ENCODE peak calls at places on chromosomes 3 and 15, in ten cellular contexts. D is A549, R is fibroblast of the aortic adventitia, U is IMR-90, E is hepatocyte, G is left ventricle myocardium inferior, F is body of pancreas, T is cardiac muscle cell, K is HFF-Myc, W is AG04450. M is an unnamed sample.

GRCh38 chr3:9088431-9089353 is 125.4 kb upstream of the RAD18 start:
- DNase-seq in W (no peak), G (no peak), F (peak; percentile 81), K (no peak), D (no peak), U (no peak), E (peak; percentile 66), R (peak; percentile 92), T (peak; percentile 78), M (no peak)

GRCh38 chr15:91989821-91990220 is 136.3 kb downstream of the SLCO3A1 start:
- DNase-seq in W (no peak), R (no peak), D (no peak), E (no peak), K (no peak), G (no peak), U (no peak), F (no peak), T (no peak), M (no peak)

GRCh38 chr3:55923207-55923606 is 436.1 kb upstream of the WNT5A start:
- DNase-seq in U (no peak), W (no peak), E (no peak), R (no peak), D (no peak), T (no peak), F (no peak), G (no peak), K (no peak), M (no peak)

GRCh38 chr15:84685304-84685703 is 27.3 kb upstream of the NMB start:
- DNase-seq in F (peak; percentile 14), T (peak; percentile 89), D (no peak), G (peak; percentile 41), R (peak; percentile 89), E (peak; percentile 22), K (peak; percentile 66), U (peak; percentile 82), W (peak; percentile 32), M (no peak)

GRCh38 chr3:119323401-119324107 is 29.4 kb downstream of the ARHGAP31 start:
- DNase-seq in W (no peak), U (no peak), E (peak; percentile 42), G (no peak), T (no peak), D (no peak), R (no peak), K (no peak), F (peak; percentile 13), M (no peak)

GRCh38 chr3:105611304-105612192 is 244.8 kb downstream of the ALCAM start:
- DNase-seq in E (peak; percentile 17), W (no peak), T (no peak), F (peak; percentile 79), U (no peak), D (no peak), G (no peak), R (peak; percentile 6), K (no peak), M (no peak)

GRCh38 chr3:188217011-188217463 is 63.1 kb downstream of the LPP start:
- DNase-seq in T (no peak), G (no peak), U (no peak), D (no peak), F (no peak), K (no peak), R (no peak), E (peak; percentile 44), W (no peak), M (no peak)

GRCh38 chr3:46845397-46845859 is 17.8 kb downstream of the MYL3 start:
- DNase-seq in E (peak; percentile 82), K (peak; percentile 59), R (peak; percentile 82), W (peak; percentile 52), T (peak; percentile 90), U (peak; percentile 62), F (peak; percentile 73), D (no peak), G (peak; percentile 80), M (no peak)

GRCh38 chr3:53199834-53200233 is 38.8 kb downstream of the PRKCD start:
- DNase-seq in G (no peak), W (no peak), K (no peak), F (no peak), D (no peak), E (no peak), T (no peak), R (no peak), U (no peak), M (no peak)

GRCh38 chr3:462851-463250 is 266.3 kb downstream of the CHL1 start:
- DNase-seq in R (no peak), F (no peak), D (no peak), K (no peak), T (no peak), G (no peak), U (no peak), E (no peak), W (no peak), M (peak; percentile 13)

GRCh38 chr15:79170256-79170664 is 79.7 kb upstream of the RASGRF1 start:
- DNase-seq in D (peak; percentile 51), U (no peak), G (peak; percentile 25), F (no peak), W (no peak), R (peak; percentile 49), E (peak; percentile 51), K (no peak), T (peak; percentile 20), M (no peak)

GRCh38 chr3:156676467-156677119 is 2.2 kb downstream of the TIPARP start:
- DNase-seq in G (no peak), W (no peak), U (peak; percentile 50), R (peak; percentile 64), D (peak; percentile 15), T (peak; percentile 44), E (no peak), F (no peak), K (no peak), M (no peak)

GRCh38 chr3:157310329-157311065 is 126.2 kb upstream of the PTX3 start:
- DNase-seq in R (no peak), E (no peak), F (no peak), U (no peak), D (no peak), T (no peak), G (no peak), K (no peak), W (no peak), M (peak; percentile 59)

GRCh38 chr3:39065197-39065596 is 13.4 kb downstream of the WDR48 start:
- DNase-seq in K (no peak), F (no peak), G (no peak), E (peak; percentile 34), D (peak; percentile 35), T (peak; percentile 45), W (no peak), R (peak; percentile 39), U (peak; percentile 60), M (peak; percentile 55)

GRCh38 chr15:64536244-64536836 is 76.0 kb downstream of the ZNF609 start:
- DNase-seq in G (no peak), K (peak; percentile 59), R (peak; percentile 78), T (peak; percentile 74), U (peak; percentile 92), E (peak; percentile 28), D (peak; percentile 84), F (no peak), W (peak; percentile 53), M (no peak)

GRCh38 chr3:161070980-161071663 is 34.0 kb downstream of the B3GALNT1 start:
- DNase-seq in U (no peak), K (no peak), D (no peak), W (no peak), E (no peak), G (no peak), F (no peak), T (no peak), R (no peak), M (no peak)

GRCh38 chr3:124565013-124565412 is 165.2 kb upstream of the UMPS start:
- DNase-seq in T (peak; percentile 82), R (peak; percentile 82), G (peak; percentile 57), F (peak; percentile 86), E (peak; percentile 90), K (peak; percentile 53), D (peak; percentile 77), W (peak; percentile 45), U (peak; percentile 70), M (peak; percentile 71)
- TF ChIP-seq CTCF in T (peak; percentile 88), R (peak; percentile 88), G (peak; percentile 95), F (peak; percentile 97), E (peak; percentile 94), K (peak; percentile 91), D (peak; percentile 91), W (peak; percentile 90), U (peak; percentile 94), M (peak; percentile 89)

DNA sequence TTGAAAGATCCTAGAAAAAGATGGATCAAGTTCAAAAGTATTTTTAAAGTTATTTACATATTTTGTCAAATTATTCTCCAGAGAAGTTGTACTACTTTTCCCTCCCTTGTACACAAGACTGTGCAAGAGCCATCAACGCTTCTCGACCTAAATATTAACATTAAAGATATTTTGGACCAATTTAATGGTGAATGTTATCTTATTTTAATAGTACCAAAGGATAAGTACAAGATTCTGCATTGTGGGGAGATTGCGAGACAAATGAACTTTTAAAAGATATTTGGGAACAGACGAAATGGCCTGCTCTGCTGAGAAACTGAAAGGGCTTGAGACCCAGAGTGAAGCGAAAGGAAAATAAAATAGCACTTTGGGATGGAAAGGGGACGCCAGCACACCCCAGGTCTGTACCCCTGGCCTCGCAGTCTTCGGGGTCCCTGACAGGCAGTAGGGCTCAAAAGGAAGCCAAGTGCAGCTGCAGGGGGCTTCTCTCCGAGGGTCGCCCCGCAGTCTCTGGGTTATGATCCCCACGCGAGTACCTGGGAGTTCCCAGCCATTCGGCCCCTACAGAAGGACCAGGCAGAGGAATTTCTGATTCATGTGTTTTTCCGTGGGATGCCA is 97.5 kb upstream of the VGLL3 start:
- DNase-seq in E (no peak), G (no peak), U (no peak), T (peak; percentile 26), D (no peak), W (no peak), K (no peak), R (peak; percentile 52), F (no peak), M (peak; percentile 9)
- H3K4me3 ChIP-seq in E (no peak overlapping the region), G (peak overlapping the region; percentile 70), U (peak overlapping the region; percentile 45), T (no peak overlapping the region), D (peak overlapping the region; percentile 48), W (peak overlapping the region; percentile 62), K (peak overlapping the region; percentile 52), R (peak overlapping the region; percentile 70), F (peak overlapping the region; percentile 49), M (peak overlapping the region; percentile 64)

GRCh38 chr15:40470423-40471104 is at the start of gene CHST14:
- DNase-seq in K (no peak), G (peak; percentile 63), T (peak; percentile 58), R (peak; percentile 31), E (peak; percentile 82), W (no peak), D (peak; percentile 48), U (peak; percentile 43), F (peak; percentile 66), M (peak; percentile 68)
- TF ChIP-seq CTCF in K (no peak), G (peak; percentile 8), T (no peak), R (no peak), E (no peak), W (no peak), D (no peak), U (no peak), F (no peak), M (no peak)

GRCh38 chr3:99012051-99012450 is 110.6 kb upstream of the DCBLD2 start:
- DNase-seq in D (no peak), G (no peak), R (peak; percentile 58), U (peak; percentile 13), K (no peak), E (no peak), W (no peak), F (no peak), T (peak; percentile 11), M (peak; percentile 88)
- H3K4me3 ChIP-seq in D (no peak overlapping the region), G (no peak overlapping the region), R (no peak overlapping the region), U (no peak overlapping the region), K (no peak overlapping the region), E (no peak overlapping the region), W (no peak overlapping the region), F (no peak overlapping the region), T (no peak overlapping the region), M (no peak overlapping the region)